ENCODE peak calls at places on chromosomes 16 and 17, in six cellular contexts. X is cardiac fibroblast; F is fibroblast of mammary gland; P is CD4-positive, alpha-beta memory T cell; A is OCI-LY7; H is breast epithelium. U is an unnamed sample.

GRCh38 chr16:58114827-58115825 is 14.1 kb downstream of the CFAP20 start:
- DNase-seq in F (no peak), A (no peak), H (no peak), P (no peak), X (peak; percentile 52), U (no peak)

GRCh38 chr17:49969134-49969759 is at the start of gene DLX4:
- DNase-seq in X (no peak), P (no peak), F (no peak), A (no peak), H (no peak), U (no peak)

GRCh38 chr16:49468611-49469322 is 95.2 kb downstream of the C16orf78 start:
- DNase-seq in F (no peak), H (no peak), A (peak; percentile 82), X (no peak), P (no peak), U (no peak)

GRCh38 chr17:15909481-15909991 is 35.4 kb upstream of the ADORA2B start:
- DNase-seq in F (peak; percentile 53), H (no peak), P (no peak), A (no peak), X (peak; percentile 37), U (peak; percentile 48)

GRCh38 chr17:21452377-21453143 is 76.4 kb downstream of the KCNJ12 start:
- DNase-seq in P (peak; percentile 19), H (no peak), X (peak; percentile 84), F (peak; percentile 84), A (peak; percentile 5), U (peak; percentile 65)

GRCh38 chr17:36590082-36590481 is 1.6 kb upstream of the DHRS11 start:
- DNase-seq in A (no peak), F (peak; percentile 23), H (no peak), X (peak; percentile 83), P (no peak), U (no peak)

GRCh38 chr17:38575781-38576180 is 30.0 kb downstream of the SRCIN1 start:
- DNase-seq in X (no peak), A (no peak), H (no peak), P (no peak), F (no peak), U (no peak)

GRCh38 chr16:74309789-74310781 is 13.5 kb downstream of the PSMD7 start:
- DNase-seq in H (no peak), X (peak; percentile 70), A (peak; percentile 55), P (peak; percentile 37), F (peak; percentile 69), U (peak; percentile 41)

GRCh38 chr16:69329369-69330285 is 761 bp downstream of the PDF start:
- DNase-seq in F (no peak), A (peak; percentile 59), H (no peak), P (no peak), X (no peak), U (peak; percentile 49)

GRCh38 chr16:535446-536405 is 8.2 kb downstream of the CAPN15 start:
- DNase-seq in H (no peak), A (no peak), X (peak; percentile 34), P (no peak), F (peak; percentile 77), U (peak; percentile 69)

GRCh38 chr17:73652886-73653480 is 8.7 kb upstream of the SDK2 start:
- DNase-seq in A (no peak), F (no peak), P (no peak), X (no peak), H (no peak), U (no peak)

GRCh38 chr17:74334393-74335039 is 8.5 kb downstream of the KIF19 start:
- DNase-seq in H (no peak), A (no peak), F (no peak), P (no peak), X (no peak), U (no peak)

GRCh38 chr17:64236827-64237403 is 26.1 kb downstream of the TEX2 start:
- DNase-seq in P (no peak), A (no peak), X (no peak), H (no peak), F (no peak), U (no peak)

GRCh38 chr17:29590261-29590978 is 972 bp upstream of the GIT1 start:
- DNase-seq in P (no peak), H (no peak), A (peak; percentile 50), X (peak; percentile 46), F (peak; percentile 78), U (no peak)

GRCh38 chr17:76868176-76868668 is at the start of gene MGAT5B:
- DNase-seq in H (peak; percentile 66), A (peak; percentile 94), P (peak; percentile 83), X (peak; percentile 83), F (peak; percentile 68), U (peak; percentile 77)

GRCh38 chr17:80501739-80502577 is 25.6 kb upstream of the NPTX1 start:
- DNase-seq in X (peak; percentile 24), A (no peak), F (peak; percentile 95), P (no peak), H (no peak), U (no peak)

GRCh38 chr17:57834146-57834741 is 15.6 kb downstream of the MRPS23 start:
- DNase-seq in F (peak; percentile 27), A (no peak), H (peak; percentile 61), X (peak; percentile 21), P (no peak), U (peak; percentile 38)

GRCh38 chr16:78288915-78289314 is 189.5 kb downstream of the WWOX start:
- DNase-seq in H (no peak), A (no peak), P (no peak), F (no peak), X (no peak), U (no peak)

GRCh38 chr16:78289368-78289767 is 189.9 kb downstream of the WWOX start:
- DNase-seq in F (no peak), P (no peak), X (no peak), A (no peak), H (no peak), U (no peak)

GRCh38 chr16:78289844-78290277 is 190.4 kb downstream of the WWOX start:
- DNase-seq in X (no peak), P (no peak), H (no peak), F (no peak), A (no peak), U (no peak)

GRCh38 chr16:78291642-78292041 is 192.2 kb downstream of the WWOX start:
- DNase-seq in P (no peak), F (no peak), X (no peak), H (no peak), A (no peak), U (peak; percentile 22)

DNA sequence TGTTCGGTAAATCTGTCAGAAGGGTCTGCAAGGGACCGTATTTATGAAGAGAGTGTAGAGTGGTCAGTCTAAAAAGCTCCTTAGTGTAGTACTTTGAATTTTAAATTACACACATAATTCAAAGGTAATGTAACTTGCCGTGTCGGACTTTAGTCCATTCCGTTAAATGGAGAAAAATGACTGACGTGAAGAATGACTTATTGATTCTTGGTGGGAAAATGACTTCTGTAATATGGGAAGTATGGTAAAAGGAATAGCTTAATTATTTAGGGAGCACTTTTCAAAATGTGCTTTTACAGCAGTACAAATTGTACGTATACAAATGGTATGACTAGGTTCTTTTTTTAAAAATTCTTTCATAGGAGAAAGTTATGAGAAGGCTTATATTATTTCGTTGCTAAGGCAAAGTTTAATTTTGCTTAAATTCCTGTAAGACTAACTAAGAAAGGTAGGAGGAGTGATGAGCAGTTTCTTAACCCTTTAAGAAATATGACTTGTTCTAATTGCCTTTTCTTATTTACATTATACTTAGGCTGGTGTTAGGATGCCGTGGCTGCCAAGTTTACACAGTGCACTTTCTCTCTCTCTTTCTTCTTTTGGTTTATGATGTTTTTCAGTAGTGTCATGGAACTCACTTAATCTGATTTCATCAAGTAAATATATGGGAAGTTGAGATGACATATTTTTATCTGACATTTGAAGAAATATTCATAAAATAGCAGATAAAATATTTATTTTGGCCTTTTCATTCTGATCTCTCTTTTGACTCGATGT is 191.2 kb downstream of the WWOX start:
- DNase-seq in P (no peak), A (no peak), X (no peak), F (no peak), H (no peak), U (no peak)
- H3K4me3 ChIP-seq in P (no peak overlapping the region), A (no peak overlapping the region), X (no peak overlapping the region), F (no peak overlapping the region), H (no peak overlapping the region), U (no peak overlapping the region)

DNA sequence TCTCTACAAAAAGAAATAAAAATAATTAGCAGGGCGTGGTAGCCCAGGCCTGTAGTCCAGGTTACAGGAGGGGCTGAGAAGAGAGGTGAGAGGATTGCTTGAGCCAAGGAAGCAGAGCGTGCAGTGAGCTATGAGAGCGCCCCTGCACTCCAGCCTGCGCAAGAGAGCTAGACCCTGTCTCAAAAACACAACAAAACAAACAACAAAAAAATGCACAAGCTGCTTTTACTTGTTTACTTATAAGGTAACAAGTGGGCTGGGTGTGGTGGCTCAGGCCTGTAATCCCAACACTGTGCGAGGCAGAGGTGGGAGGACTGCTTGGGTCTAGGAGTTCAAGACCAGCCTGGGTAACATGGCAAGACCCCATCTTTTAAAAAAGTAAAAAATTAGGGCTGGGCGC is 1.7 kb downstream of the CYTH1 start:
- DNase-seq in A (peak; percentile 67), H (no peak), F (no peak), P (peak; percentile 50), X (no peak), U (no peak)
- H3K4me3 ChIP-seq in A (peak overlapping the region; percentile 91), H (peak overlapping the region; percentile 92), F (no peak overlapping the region), P (peak overlapping the region; percentile 62), X (no peak overlapping the region), U (no peak overlapping the region)

DNA sequence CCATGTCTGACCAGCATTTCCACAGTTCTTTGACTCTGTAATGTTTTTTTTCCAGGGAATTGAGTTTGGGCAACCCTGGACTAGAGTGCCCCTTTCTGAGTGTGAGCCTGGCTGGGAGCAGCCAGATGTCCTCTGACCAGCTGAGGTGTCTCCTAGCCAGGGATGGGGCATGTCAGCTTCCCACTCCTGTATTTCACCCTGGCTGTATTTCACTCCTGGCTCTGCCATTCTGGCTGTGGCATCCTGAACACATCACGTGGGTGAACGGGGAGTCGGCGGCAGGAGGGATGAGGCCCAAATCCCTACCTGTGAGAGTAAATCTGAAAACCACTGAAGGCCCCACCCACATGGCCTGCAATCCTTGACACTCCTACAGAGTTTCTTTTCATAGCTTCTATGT is 31.3 kb downstream of the KDM8 start:
- DNase-seq in X (no peak), H (no peak), F (no peak), P (no peak), A (no peak), U (no peak)
- H3K4me3 ChIP-seq in X (no peak overlapping the region), H (no peak overlapping the region), F (no peak overlapping the region), P (no peak overlapping the region), A (no peak overlapping the region), U (no peak overlapping the region)

GRCh38 chr16:3188675-3188924 is 596 bp downstream of the OR1F1 start:
- DNase-seq in H (no peak), P (no peak), A (no peak), X (no peak), F (no peak), U (no peak)

GRCh38 chr16:3187798-3188674 is at the start of gene OR1F1:
- DNase-seq in H (no peak), A (no peak), F (peak; percentile 73), P (peak; percentile 67), X (peak; percentile 55), U (no peak)

GRCh38 chr16:3190949-3191353 is 2.9 kb downstream of the OR1F1 start:
- DNase-seq in F (no peak), A (no peak), H (no peak), P (peak; percentile 50), X (no peak), U (no peak)

GRCh38 chr16:3188925-3189825 is 1.2 kb downstream of the OR1F1 start:
- DNase-seq in H (no peak), X (peak; percentile 49), P (peak; percentile 45), A (no peak), F (peak; percentile 73), U (no peak)

DNA sequence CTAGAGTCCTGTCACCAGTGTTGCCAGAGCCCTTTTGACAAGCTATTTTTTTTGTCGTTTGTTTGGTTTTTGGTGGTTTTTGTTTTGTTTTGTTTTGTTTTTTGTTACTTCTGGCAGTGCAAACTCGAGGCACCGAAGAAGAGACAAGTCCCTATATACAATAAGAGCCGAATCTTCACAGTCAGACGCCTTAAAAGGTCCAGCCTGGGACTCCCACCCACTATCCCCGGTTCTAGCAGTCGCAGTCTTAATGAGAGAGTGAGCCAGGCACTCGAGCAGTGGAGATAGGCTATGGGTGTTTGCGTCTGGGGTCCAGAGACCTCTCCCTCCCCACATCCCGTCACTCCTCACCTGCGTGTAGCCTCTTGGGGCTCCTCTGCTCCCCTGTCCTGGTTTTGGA is 1.9 kb downstream of the OR1F1 start:
- DNase-seq in A (no peak), X (no peak), F (no peak), P (no peak), H (no peak), U (no peak)
- H3K4me3 ChIP-seq in A (no peak overlapping the region), X (no peak overlapping the region), F (peak overlapping the region; percentile 76), P (peak overlapping the region; percentile 23), H (no peak overlapping the region), U (no peak overlapping the region)